ENCODE peak calls at places on chromosomes 6 and 20, in seven cellular contexts. F is aorta, M is neuronal stem cell, I is PC-9, K is HCT116, C is psoas muscle, O is adrenal gland. L is an unnamed sample.

GRCh38 chr6:111817451-111818146 is 55.7 kb downstream of the FYN start:
- DNase-seq in C (peak; percentile 21), I (no peak), O (no peak), K (no peak), F (no peak), M (no peak), L (no peak)

GRCh38 chr6:110357298-110357695 is 852 bp downstream of the METTL24 start:
- DNase-seq in O (no peak), M (no peak), K (no peak), F (no peak), I (no peak), C (no peak), L (no peak)

GRCh38 chr6:10441004-10441654 is 26.3 kb upstream of the TFAP2A start:
- DNase-seq in I (peak; percentile 86), K (peak; percentile 93), C (no peak), M (no peak), F (no peak), O (no peak), L (no peak)

GRCh38 chr6:44580901-44581300 is 193.4 kb downstream of the CDC5L start:
- DNase-seq in K (no peak), O (no peak), C (no peak), M (no peak), F (no peak), I (no peak), L (no peak)

GRCh38 chr6:11062083-11062482 is 18.0 kb upstream of the ELOVL2 start:
- DNase-seq in O (no peak), M (no peak), I (no peak), F (no peak), K (no peak), C (no peak), L (no peak)

GRCh38 chr6:73078333-73078732 is 147.0 kb downstream of the KHDC1L start:
- DNase-seq in C (no peak), K (no peak), F (no peak), I (no peak), M (no peak), O (no peak), L (no peak)

GRCh38 chr6:166006593-166007301 is 160.9 kb downstream of the TBXT start:
- DNase-seq in M (no peak), K (no peak), I (no peak), C (no peak), F (no peak), O (no peak), L (no peak)

GRCh38 chr6:137692806-137693205 is 174.3 kb upstream of the TNFAIP3 start:
- DNase-seq in M (no peak), O (no peak), C (no peak), K (no peak), I (no peak), F (no peak), L (no peak)

GRCh38 chr6:138287144-138287955 is 69.1 kb upstream of the PBOV1 start:
- DNase-seq in O (peak; percentile 55), I (peak; percentile 20), F (no peak), C (no peak), M (no peak), K (peak; percentile 38), L (peak; percentile 71)

GRCh38 chr20:18686696-18687095 is 98.8 kb downstream of the DTD1 start:
- DNase-seq in I (no peak), F (no peak), M (no peak), K (no peak), O (no peak), C (no peak), L (no peak)

GRCh38 chr6:33595001-33595846 is 15.1 kb upstream of the BAK1 start:
- DNase-seq in K (no peak), M (no peak), I (no peak), F (no peak), C (no peak), O (no peak), L (peak; percentile 94)

GRCh38 chr6:87875781-87876180 is 171.9 kb upstream of the SPACA1 start:
- DNase-seq in K (no peak), C (no peak), I (no peak), O (no peak), M (no peak), F (no peak), L (no peak)

GRCh38 chr20:43849496-43850197 is 65.0 kb upstream of the TOX2 start:
- DNase-seq in C (no peak), I (peak; percentile 53), K (no peak), O (peak; percentile 26), M (no peak), F (no peak), L (no peak)

GRCh38 chr20:14879020-14879697 is 541.7 kb upstream of the FLRT3 start:
- DNase-seq in K (peak; percentile 77), F (no peak), O (no peak), I (no peak), C (no peak), M (no peak), L (no peak)

GRCh38 chr6:168150551-168151444 is 71.8 kb upstream of the FRMD1 start:
- DNase-seq in I (no peak), M (no peak), O (no peak), F (no peak), K (no peak), C (no peak), L (peak; percentile 75)

GRCh38 chr6:54533567-54533966 is 225.3 kb downstream of the TINAG start:
- DNase-seq in C (no peak), F (no peak), K (no peak), I (no peak), O (no peak), M (no peak), L (no peak)

GRCh38 chr20:22576273-22576672 is 8.1 kb downstream of the FOXA2 start:
- DNase-seq in O (no peak), C (no peak), M (no peak), F (no peak), K (no peak), I (no peak), L (no peak)

GRCh38 chr6:32118782-32119628 is 9.0 kb downstream of the ATF6B start:
- DNase-seq in F (peak; percentile 91), C (peak; percentile 87), O (peak; percentile 87), K (peak; percentile 59), I (peak; percentile 81), M (peak; percentile 67), L (peak; percentile 95)

GRCh38 chr6:16982827-16983226 is 119.0 kb upstream of the STMND1 start:
- DNase-seq in O (no peak), F (no peak), M (no peak), K (no peak), C (no peak), I (no peak), L (no peak)

GRCh38 chr6:155248021-155249001 is 15.5 kb upstream of the CLDN20 start:
- DNase-seq in O (peak; percentile 38), I (peak; percentile 61), C (peak; percentile 23), K (peak; percentile 21), M (peak; percentile 23), F (peak; percentile 66), L (no peak)

DNA sequence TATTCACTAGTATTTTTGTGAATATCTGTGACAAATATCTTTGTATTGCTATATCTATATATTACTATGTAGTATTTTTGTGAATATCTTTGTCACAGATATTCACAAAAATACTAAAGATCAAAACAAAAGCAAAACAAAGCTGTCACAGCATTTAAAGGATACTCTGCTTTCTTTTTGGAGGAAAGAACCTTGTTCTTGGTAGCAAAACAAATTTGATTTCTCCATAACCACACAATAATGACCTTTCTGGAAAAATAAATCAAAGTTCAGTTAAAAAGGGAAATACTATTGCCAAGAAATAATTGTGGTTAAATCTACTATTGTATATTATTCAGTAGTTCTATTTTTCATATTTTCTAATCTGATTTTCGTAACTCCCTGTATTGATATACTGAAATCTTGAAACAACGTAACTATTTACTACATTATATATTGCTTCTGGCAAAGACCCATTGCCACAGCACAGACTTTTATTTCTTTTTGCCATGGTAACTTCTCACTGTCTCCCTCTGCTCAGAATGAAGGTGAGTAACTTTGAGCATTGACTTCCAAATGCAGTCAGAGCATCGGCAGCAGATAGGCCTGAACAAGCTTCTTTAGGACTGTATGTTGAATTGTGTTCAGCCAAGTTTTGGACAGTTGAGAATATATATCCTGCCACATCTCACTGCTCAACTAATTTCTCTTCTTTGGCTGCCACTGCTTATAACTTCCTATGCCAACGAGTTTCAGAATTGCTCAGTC is 1097.2 kb upstream of the GJE1 start:
- DNase-seq in F (no peak), M (no peak), I (no peak), C (no peak), K (no peak), O (no peak), L (no peak)
- H3K27ac ChIP-seq in F (no peak overlapping the region), M (no peak overlapping the region), I (no peak overlapping the region), C (no peak overlapping the region), K (no peak overlapping the region), O (no peak overlapping the region), L (no peak overlapping the region)

DNA sequence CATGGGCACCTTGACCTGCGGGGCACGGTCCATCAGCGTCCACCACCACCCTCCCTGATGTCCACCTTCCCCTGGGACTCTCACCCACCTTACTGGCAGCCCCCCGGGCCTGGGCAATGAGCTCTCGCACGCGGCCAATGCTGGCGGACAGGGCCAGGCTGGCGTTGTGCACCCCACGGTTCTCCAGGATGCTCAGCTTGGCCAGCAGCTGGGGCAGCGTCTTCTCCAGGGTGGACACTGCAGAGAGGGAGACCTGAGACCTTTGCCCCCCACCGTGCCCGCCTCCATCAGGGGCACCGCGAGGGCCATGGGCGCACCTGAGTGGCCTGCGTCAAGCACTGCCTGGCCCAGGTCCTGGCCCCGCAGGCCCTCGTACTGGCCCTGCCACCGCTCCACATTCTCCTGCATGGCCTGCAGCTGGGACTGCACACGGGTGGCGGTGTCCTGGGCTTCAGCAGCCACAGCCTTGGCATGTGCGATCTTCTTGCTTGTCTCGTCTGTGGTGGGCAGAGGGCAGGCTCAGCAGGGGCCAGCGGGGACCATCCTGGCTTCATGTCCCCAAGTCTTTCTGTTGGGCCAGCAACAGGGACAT is 12.0 kb downstream of the ADRM1 start:
- DNase-seq in F (no peak), O (no peak), I (no peak), K (no peak), C (no peak), M (no peak), L (no peak)
- H3K36me3 ChIP-seq in F (no peaks in the 10 kb centered on the region), O (no peaks in the 10 kb centered on the region), I (peaks cover 32% of the 10 kb centered on the region), K (peaks cover 42% of the 10 kb centered on the region), C (no peaks in the 10 kb centered on the region), M (peaks cover 68% of the 10 kb centered on the region), L (peaks cover 85% of the 10 kb centered on the region)

DNA sequence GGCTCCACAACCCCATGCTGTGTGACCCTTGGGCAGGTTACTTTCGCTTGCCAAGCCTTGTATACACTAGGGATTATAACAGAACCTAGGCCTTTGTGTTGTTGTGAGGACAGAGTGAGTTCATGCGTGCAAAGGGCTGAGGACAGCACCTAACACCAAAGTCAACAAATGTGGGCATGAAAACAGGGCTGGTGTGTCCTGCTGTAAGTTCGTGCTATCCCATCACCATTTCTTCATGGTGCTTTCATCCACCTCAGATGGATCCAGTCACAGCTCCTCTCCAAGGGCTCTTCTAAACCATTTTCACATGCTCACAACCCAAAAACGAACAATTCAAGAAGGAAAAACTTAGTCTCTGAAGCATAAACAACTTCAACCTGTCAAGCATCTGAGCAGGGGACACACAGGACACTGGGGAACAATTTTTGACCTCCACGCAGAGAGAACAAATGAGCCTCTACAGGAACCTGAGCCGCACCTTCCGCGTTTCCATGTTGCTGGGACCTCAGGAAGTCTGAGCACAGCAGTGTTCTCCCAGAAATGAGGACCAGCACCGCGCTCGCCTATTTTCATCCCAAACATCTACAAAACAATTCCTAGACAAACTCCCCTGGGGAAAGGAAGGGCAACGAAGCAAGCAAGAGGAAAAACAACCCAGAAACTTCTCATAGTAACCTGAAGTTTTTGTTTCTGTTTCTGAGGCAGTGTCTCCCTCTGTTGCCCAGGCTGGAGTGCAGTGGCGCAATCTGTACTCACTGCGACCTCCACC is 3.1 kb downstream of the LRP11 start:
- DNase-seq in O (no peak), K (no peak), M (no peak), F (no peak), C (no peak), I (no peak), L (no peak)
- H3K4me3 ChIP-seq in O (no peak overlapping the region), K (no peak overlapping the region), M (no peak overlapping the region), F (no peak overlapping the region), C (no peak overlapping the region), I (peak overlapping the region; percentile 73), L (no peak overlapping the region)

GRCh38 chr20:34216382-34216742 is 24.9 kb upstream of the ASIP start:
- DNase-seq in O (no peak), F (no peak), M (no peak), C (no peak), I (no peak), K (no peak), L (no peak)
- H3K27ac ChIP-seq in O (no peak overlapping the region), F (no peak overlapping the region), M (no peak overlapping the region), C (peak overlapping the region; percentile 79), I (no peak overlapping the region), K (peak overlapping the region; percentile 48), L (peak overlapping the region; percentile 50)

L was measured in WERI-Rb-1.